ENCODE peak calls at places on chromosomes 5 and 9, in six cellular contexts. D is HCT116, S is endothelial cell of umbilical vein, X is HepG2, Y is H1, T is GM12878. R is an unnamed sample.

GRCh38 chr9:6160579-6160978 is 55.0 kb upstream of the IL33 start:
- DNase-seq in Y (no peak), S (no peak), T (no peak), D (no peak), X (no peak), R (no peak)

GRCh38 chr5:178483620-178484019 is 106.6 kb downstream of the COL23A1 start:
- DNase-seq in Y (no peak), S (no peak), X (no peak), T (no peak), D (no peak), R (no peak)

GRCh38 chr9:104923289-104923688 is 4.7 kb downstream of the ABCA1 start:
- DNase-seq in Y (peak), T (no peak), X (no peak), D (no peak), S (no peak), R (no peak)

GRCh38 chr5:67209141-67209771 is 12.7 kb upstream of the CD180 start:
- DNase-seq in S (peak), T (no peak), D (peak), Y (peak), X (peak), R (peak)

GRCh38 chr5:139660916-139661814 is 13.0 kb downstream of the CXXC5 start:
- DNase-seq in Y (no peak), X (no peak), S (peak), D (peak), T (no peak), R (no peak)

GRCh38 chr5:52010430-52010829 is 627.2 kb downstream of the ISL1 start:
- DNase-seq in S (no peak), Y (no peak), D (no peak), X (no peak), T (no peak), R (no peak)

GRCh38 chr9:76654051-76654461 is 110.2 kb upstream of the PCA3 start:
- DNase-seq in T (no peak), D (no peak), X (no peak), S (peak), Y (no peak), R (no peak)

GRCh38 chr5:43769576-43770352 is 166.8 kb downstream of the NNT start:
- DNase-seq in X (no peak), Y (no peak), S (peak), D (no peak), T (no peak), R (no peak)

GRCh38 chr5:50646591-50646990 is 19.8 kb upstream of the PARP8 start:
- DNase-seq in Y (no peak), D (no peak), S (no peak), T (no peak), X (no peak), R (no peak)

GRCh38 chr5:1961304-1961946 is 78.7 kb upstream of the IRX4 start:
- DNase-seq in T (no peak), S (no peak), X (no peak), Y (no peak), D (no peak), R (no peak)

GRCh38 chr5:611731-612486 is at the start of gene CEP72:
- DNase-seq in S (peak), Y (peak), X (peak), T (peak), D (peak), R (no peak)

GRCh38 chr9:86512929-86513328 is 158.7 kb upstream of the TUT7 start:
- DNase-seq in S (no peak), Y (no peak), D (no peak), T (no peak), X (no peak), R (no peak)

GRCh38 chr5:59840200-59840601 is 53.3 kb downstream of the PDE4D start:
- DNase-seq in T (no peak), S (peak), X (peak), Y (no peak), D (no peak), R (no peak)

GRCh38 chr9:137756045-137756744 is 121.4 kb upstream of the CACNA1B start:
- DNase-seq in X (no peak), T (no peak), Y (no peak), S (no peak), D (no peak), R (no peak)

GRCh38 chr5:167339205-167339604 is 952.2 kb upstream of the WWC1 start:
- DNase-seq in S (no peak), Y (no peak), D (no peak), X (no peak), T (no peak), R (no peak)

GRCh38 chr9:137232510-137232909 is 1.8 kb downstream of the SLC34A3 start:
- DNase-seq in S (no peak), Y (no peak), X (no peak), D (no peak), T (no peak), R (no peak)

GRCh38 chr5:149063017-149063687 is at the start of gene SH3TC2:
- DNase-seq in T (no peak), D (peak), Y (peak), S (peak), X (peak), R (no peak)

DNA sequence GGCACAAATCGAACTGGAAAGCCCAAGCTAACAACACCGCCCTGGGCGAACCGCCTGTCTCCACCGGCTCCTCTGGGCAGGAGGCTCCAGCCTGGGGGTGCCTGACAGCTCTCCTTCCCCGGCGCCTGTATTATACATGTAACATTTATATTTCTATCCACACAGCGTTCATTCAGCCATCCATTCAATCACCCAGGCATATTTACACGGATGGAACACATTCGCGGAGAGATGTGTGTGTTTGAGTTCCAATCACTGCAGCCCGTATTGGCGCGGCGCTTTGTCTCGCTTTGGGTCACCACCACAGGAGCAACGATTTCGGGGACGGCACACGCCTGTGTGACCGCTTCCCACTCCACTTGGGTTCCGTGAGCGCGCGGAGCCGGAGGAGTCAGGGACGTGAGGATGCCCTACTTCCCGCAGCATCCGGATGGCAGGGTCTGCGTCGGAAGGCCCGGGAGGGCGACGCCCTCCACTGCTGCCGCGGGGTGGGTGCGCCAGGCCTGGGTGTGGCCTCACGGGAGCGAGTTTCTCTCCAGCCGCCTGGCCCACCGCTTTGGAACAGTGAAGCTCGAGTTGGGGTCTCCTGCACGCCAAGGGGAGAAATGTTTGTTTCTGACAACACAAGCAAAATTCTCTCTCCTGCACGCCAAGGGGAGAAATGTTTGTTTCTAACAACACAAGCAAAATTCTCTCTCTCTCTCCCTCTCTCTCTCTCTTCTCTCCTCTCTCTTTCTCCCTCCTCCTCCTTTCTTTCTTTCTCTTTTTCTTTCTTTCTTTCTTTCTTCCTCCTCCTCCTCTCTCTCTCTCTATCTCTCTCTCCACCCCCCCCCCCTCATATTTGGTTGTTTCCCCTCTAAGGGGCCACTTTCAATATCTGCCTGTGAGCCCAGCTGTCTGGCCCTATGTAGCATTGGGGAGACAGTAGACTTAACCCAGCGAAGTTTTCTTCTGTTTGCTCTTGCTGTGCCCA is 1.1 kb upstream of the SV2C start:
- DNase-seq in Y (peak), D (no peak), T (no peak), S (no peak), X (no peak), R (no peak)
- TF ChIP-seq EZH2 in Y (peak), D (no peak), T (no peak), S (no peak), X (no peak), R (no peak)

GRCh38 chr5:169636477-169637084 is 494 bp upstream of the DOCK2 start:
- DNase-seq in T (no peak), S (no peak), Y (no peak), D (no peak), X (no peak), R (no peak)
- TF ChIP-seq POLR2AphosphoS5 in T (no peak), S (no peak), Y (no peak), D (no peak), X (no peak), R (no peak)

GRCh38 chr5:180649297-180650039 is at the start of gene FLT4:
- DNase-seq in T (no peak), Y (peak), D (no peak), S (no peak), X (no peak), R (no peak)
- H3K9ac ChIP-seq in T (no peak), Y (no peak), D (no peak), S (no peak), X (no peak), R (no peak)

DNA sequence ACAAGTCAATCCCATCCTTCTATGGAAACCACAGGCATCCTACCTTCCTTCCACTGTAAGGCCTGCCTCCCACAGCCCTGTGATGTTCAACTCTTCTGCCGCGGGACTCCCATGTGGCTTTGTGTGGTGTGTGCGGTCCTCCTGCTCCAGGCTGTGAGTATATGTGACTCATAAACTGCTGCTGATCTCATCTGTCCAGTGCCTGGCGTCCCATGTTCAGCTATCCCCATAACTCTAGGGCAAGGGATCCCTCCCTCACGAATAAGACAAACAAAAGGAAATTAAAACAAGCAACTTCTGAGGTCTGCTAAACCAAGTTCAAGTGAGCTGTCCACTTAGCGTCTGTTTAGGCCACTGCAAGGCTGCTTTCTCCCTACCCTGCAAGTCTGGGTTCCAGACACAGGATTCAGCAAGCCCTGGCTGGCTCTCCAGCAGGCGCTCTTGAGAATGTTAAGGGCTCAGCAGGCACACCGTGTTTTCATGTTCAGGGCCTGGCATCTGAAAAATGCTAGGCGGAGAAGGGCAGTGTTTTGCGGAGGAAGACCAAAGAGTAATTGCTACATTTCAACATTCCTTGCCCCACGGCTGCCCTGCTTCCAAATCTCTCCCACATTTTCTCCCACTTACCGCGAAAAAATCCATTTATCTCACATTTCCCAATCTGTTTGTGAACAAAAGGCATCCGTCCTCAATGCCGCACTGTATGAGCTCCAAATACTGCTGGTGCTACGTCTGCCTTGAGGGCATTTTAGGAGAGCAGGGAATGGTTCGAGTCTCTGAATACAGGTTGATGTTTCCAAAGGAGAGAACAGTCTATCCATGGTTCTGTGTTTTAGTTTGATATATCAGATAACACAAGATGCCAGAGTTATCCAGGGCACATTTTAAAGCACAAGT is 280.2 kb downstream of the SEMA5A start:
- DNase-seq in D (no peak), Y (peak), S (no peak), X (no peak), T (no peak), R (no peak)
- TF ChIP-seq EZH2 in D (no peak), Y (no peak), S (no peak), X (no peak), T (no peak), R (no peak)

GRCh38 chr5:180804129-180804601 is 1.6 kb upstream of the MGAT1 start:
- DNase-seq in X (no peak), Y (no peak), S (no peak), D (no peak), T (no peak), R (no peak)

GRCh38 chr5:180808461-180809000 is 5.9 kb upstream of the MGAT1 start:
- DNase-seq in S (no peak), D (no peak), Y (no peak), T (no peak), X (peak), R (no peak)

GRCh38 chr5:180807654-180808414 is 5.2 kb upstream of the MGAT1 start:
- DNase-seq in S (peak), T (no peak), X (no peak), Y (no peak), D (no peak), R (no peak)

GRCh38 chr5:180803181-180804128 is 849 bp upstream of the MGAT1 start:
- DNase-seq in D (no peak), S (peak), T (peak), Y (no peak), X (peak), R (no peak)

GRCh38 chr5:180806351-180807011 is 3.9 kb upstream of the MGAT1 start:
- DNase-seq in D (no peak), T (no peak), Y (no peak), X (no peak), S (no peak), R (no peak)
- TF ChIP-seq POLR2AphosphoS5 in D (no peak), T (no peak), Y (no peak), X (no peak), S (no peak), R (no peak)

GRCh38 chr9:126420148-126420547 is 93.5 kb downstream of the MVB12B start:
- DNase-seq in X (no peak), T (no peak), Y (no peak), S (no peak), D (no peak), R (no peak)
- H3K9ac ChIP-seq in X (no peak), T (no peak), Y (no peak), S (no peak), D (no peak), R (no peak)

DNA sequence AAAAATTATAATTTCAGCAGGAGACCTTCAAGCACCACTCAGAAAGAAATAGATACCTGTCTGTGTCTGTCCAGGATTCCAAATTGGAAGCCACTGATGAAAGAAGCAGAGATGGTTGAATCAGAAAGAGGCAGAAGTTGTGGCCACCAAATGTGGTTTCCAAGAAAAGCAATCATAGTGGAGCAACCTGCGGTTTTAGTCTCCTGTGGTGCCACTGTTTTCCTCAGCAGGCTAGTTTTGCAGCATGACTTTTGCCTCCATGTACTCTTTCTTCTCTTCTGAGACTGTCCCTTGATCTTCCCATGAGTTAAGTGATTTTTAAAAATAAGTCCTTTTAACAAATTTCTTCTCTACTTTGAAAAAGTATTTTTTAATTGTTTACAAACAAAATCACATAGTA is 535.8 kb downstream of the CYLC2 start:
- DNase-seq in S (no peak), Y (no peak), X (no peak), D (no peak), T (no peak), R (no peak)
- TF ChIP-seq EZH2 in S (no peak), Y (no peak), X (no peak), D (no peak), T (no peak), R (no peak)

DNA sequence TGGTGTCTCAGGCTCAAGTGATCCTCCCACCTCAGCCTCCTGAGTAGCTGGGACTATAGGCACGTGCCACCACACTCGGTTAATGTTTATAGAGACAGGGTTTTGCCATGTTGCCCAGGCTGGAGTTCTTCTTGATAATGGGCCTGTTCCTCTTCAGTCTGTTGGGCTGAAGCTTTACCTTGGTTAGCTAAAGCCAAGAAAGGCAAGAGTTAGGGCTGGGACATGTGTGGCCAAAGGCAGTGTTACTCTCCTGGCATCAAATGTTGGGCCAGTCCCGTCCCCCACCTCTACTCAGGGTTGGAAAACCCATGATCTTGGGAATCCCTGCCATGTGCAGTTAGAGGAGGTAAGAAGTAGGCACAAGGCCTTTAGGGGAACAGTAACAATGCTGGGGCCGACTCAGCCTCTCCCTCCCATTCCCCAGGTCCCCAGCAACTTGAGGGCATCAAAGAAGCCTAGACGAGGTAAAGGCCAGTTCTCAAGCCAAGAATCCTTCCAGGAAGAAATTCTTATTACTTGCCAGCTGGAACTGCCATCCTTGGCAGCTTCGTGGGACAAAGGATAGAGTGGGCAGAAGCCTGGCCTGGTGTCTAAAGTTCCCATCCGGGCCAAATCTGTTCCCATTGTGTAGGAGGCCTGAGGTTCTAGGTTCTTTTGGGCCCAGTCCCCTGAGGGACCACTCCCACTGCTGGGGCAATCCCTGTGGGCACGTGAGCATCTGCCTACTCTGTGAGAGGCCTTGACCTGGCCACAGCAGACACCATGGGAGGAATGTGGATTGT is 4.5 kb downstream of the EGR1 start:
- DNase-seq in T (no peak), Y (no peak), S (peak), X (no peak), D (peak), R (no peak)
- TF ChIP-seq POLR2AphosphoS5 in T (peak), Y (peak), S (no peak), X (no peak), D (peak), R (no peak)

DNA sequence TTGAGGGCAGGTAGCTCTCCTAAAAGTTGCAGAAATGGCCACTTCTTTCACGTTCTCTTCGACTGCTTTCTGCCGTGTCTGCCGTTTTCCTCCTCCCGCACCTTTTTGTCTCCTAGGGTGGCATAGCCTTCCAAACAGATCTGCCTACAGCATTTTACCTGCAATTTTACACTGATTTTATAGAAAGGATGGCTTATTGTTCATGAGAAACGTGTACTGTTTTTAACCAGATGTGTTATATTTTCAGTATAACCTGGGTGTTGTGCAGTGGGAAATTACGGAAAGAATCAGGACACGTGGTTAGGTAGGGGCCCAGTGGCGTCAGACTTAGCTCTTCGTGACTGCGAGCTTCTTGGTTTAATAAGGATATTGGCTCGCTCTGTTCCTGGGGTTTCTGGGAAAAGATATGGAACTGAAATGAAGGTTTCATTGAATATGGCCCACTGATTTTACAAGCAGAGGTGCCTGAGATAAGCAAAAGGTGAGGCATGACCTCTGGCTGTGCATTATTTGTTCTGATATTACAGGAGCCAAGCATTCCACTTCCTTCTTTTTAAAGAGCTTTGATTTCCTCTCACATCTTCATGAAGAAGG is 43.7 kb upstream of the PRSS3 start:
- DNase-seq in Y (no peak), X (no peak), S (no peak), D (no peak), T (no peak), R (no peak)
- H3K9ac ChIP-seq in Y (no peak), X (no peak), S (no peak), D (peak), T (no peak), R (no peak)